ENCODE peak calls at places on chromosomes 13 and 19, in five cellular contexts. P is thoracic aorta, E is suprapubic skin, N is heart right ventricle, B is AG04450. L is an unnamed sample.
A peak's percentile ranks its signal among the peaks of the same experiment; 100 is the strongest.

GRCh38 chr19:45498411-45499195 is at the start of gene PPM1N:
- DNase-seq in E (no peak), B (no peak), P (no peak), N (no peak), L (peak; percentile 44)

GRCh38 chr19:12872941-12873890 is 8.0 kb downstream of the DNASE2 start:
- DNase-seq in B (no peak), P (no peak), N (no peak), E (peak; percentile 82), L (peak; percentile 67)

GRCh38 chr13:52846567-52847321 is 1.7 kb downstream of the PCDH8 start:
- DNase-seq in N (peak; percentile 62), E (no peak), P (no peak), B (no peak), L (no peak)

GRCh38 chr13:103046676-103047075 is 19.5 kb downstream of the SLC10A2 start:
- DNase-seq in B (no peak), P (no peak), E (no peak), N (no peak), L (no peak)

GRCh38 chr19:17370026-17370587 is 7.0 kb downstream of the PLVAP start:
- DNase-seq in B (peak; percentile 32), P (no peak), N (no peak), E (no peak), L (no peak)

GRCh38 chr19:45467115-45467455 is 711 bp upstream of the FOSB start:
- DNase-seq in P (no peak), B (no peak), E (no peak), N (no peak), L (no peak)

GRCh38 chr19:18431351-18432197 is 6.4 kb downstream of the ISYNA1 start:
- DNase-seq in N (peak; percentile 17), B (no peak), E (no peak), P (no peak), L (no peak)

GRCh38 chr19:41420101-41420880 is 6.9 kb downstream of the B3GNT8 start:
- DNase-seq in N (no peak), P (no peak), B (no peak), E (no peak), L (no peak)

GRCh38 chr13:99959538-99960230 is 11.9 kb downstream of the ZIC5 start:
- DNase-seq in P (no peak), E (no peak), N (no peak), B (no peak), L (no peak)

GRCh38 chr13:30319703-30320102 is 12.4 kb upstream of the KATNAL1 start:
- DNase-seq in B (no peak), N (no peak), P (no peak), E (no peak), L (no peak)

GRCh38 chr13:26629260-26629659 is 71.8 kb downstream of the WASF3 start:
- DNase-seq in P (no peak), N (no peak), E (no peak), B (no peak), L (no peak)
- TF ChIP-seq CTCF in P (no peak), N (no peak), E (no peak), B (peak; percentile 6), L (no peak)

GRCh38 chr19:47376589-47377144 is 27.6 kb downstream of the DHX34 start:
- DNase-seq in B (no peak), E (no peak), N (no peak), P (no peak), L (no peak)
- H3K9me3 ChIP-seq in B (no peaks in the 10 kb centered on the region), E (no peaks in the 10 kb centered on the region), N (no peaks in the 10 kb centered on the region), P (no peaks in the 10 kb centered on the region), L (no peaks in the 10 kb centered on the region)

GRCh38 chr19:29528946-29529645 is 3.3 kb downstream of the VSTM2B start:
- DNase-seq in P (no peak), E (no peak), B (no peak), N (no peak), L (no peak)
- H3K27me3 ChIP-seq in P (no peaks in the 10 kb centered on the region), E (peaks cover 94% of the 10 kb centered on the region), B (peaks cover 47% of the 10 kb centered on the region), N (peaks cover 100% of the 10 kb centered on the region), L (peaks cover 83% of the 10 kb centered on the region)

GRCh38 chr13:110815471-110816204 is 99.2 kb downstream of the ANKRD10 start:
- DNase-seq in N (no peak), E (no peak), P (no peak), B (no peak), L (no peak)

GRCh38 chr13:110812869-110813645 is 99.6 kb downstream of the ING1 start:
- DNase-seq in N (no peak), E (no peak), P (no peak), B (no peak), L (no peak)

GRCh38 chr13:110812111-110812868 is 98.8 kb downstream of the ING1 start:
- DNase-seq in N (no peak), B (no peak), E (no peak), P (no peak), L (no peak)

GRCh38 chr13:110811751-110812110 is 98.2 kb downstream of the ING1 start:
- DNase-seq in B (no peak), N (no peak), E (no peak), P (no peak), L (no peak)

DNA sequence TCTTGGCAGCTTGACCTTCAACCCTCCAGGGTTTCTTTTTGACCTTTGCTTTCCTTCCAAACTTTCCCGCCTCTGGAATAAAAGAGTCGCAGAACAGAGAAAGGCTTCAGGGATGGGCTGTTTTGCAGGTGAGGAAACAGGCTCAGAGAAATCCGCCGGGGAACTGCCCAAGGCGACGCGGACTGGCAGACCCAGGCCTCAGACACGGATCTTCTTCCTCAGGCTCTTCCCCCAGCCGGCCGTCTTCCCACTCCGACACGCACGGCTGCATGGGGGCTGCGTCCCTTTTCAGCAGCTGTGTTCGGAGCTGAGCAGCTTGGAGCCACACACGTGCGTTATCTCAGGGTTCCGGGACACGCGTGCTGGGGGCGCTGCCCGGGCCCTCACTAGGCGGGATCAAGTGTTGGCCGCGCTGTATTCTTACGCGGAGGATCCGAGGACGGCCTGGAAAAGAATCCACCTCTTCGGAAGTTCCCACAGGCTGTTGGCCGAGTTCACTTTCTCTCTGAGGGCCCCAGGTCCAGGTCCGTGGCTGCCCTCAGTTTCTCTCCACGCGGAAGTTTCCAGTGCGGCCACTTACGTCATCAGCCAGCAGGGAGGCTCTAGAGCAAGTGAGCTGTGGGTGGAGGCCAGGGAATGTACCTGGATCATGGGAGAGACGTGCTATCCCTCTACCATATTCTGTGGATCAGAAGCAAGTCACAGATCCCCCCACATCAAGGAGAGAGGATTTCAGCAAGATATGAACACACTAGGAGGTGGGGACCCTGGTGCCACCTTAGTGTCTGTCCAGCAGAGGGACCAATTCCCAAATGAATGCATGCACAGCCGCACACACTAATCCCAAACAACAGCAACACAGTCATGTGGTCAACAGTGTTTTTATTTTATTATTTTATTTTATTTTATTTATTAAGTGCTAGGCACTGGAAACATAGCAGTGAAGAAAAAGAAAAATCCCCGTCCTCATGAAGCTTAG is 100.4 kb downstream of the ING1 start:
- DNase-seq in P (no peak), B (no peak), N (no peak), E (no peak), L (no peak)
- TF ChIP-seq CTCF in P (no peak), B (no peak), N (no peak), E (no peak), L (no peak)

DNA sequence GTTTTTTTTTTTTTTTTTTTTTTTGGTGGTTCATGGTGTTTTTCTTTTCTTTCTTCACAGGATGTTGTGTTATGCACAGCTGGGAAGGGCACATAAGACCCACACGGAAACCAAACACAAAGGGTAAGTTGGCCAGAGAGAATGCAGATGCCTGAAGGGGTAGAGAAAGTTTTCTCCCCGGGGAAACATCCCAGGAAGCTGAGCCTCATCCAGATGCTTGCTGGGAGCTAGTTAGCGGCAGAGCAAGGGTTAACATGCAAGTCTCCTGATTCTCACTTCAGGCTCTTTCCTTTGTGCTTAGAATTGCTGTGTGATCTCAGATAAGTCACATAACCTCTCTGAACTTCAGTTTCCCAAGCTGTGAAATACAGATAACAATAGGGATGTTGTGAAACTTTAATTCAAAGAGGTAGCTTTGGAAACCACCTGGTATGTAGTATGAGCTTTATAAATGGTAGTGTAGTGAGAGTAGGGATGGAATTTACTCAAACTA is 3.1 kb downstream of the ADGRE1 start:
- DNase-seq in E (no peak), P (no peak), B (no peak), N (no peak), L (peak; percentile 17)
- H3K9me3 ChIP-seq in E (peaks cover 5% of the 10 kb centered on the region), P (no peaks in the 10 kb centered on the region), B (peaks cover 24% of the 10 kb centered on the region), N (peaks cover 4% of the 10 kb centered on the region), L (peaks cover 9% of the 10 kb centered on the region)

GRCh38 chr19:50817941-50818858 is 5.4 kb downstream of the KLK1 start:
- DNase-seq in B (no peak), E (no peak), P (no peak), N (peak; percentile 48), L (no peak)

GRCh38 chr19:50820549-50821247 is 2.9 kb downstream of the KLK1 start:
- DNase-seq in P (no peak), N (no peak), B (no peak), E (no peak), L (no peak)

GRCh38 chr19:50820086-50820485 is 3.5 kb downstream of the KLK1 start:
- DNase-seq in E (no peak), B (no peak), N (no peak), P (no peak), L (no peak)

GRCh38 chr19:50819636-50820035 is 4.0 kb downstream of the KLK1 start:
- DNase-seq in P (no peak), N (no peak), B (no peak), E (no peak), L (no peak)

GRCh38 chr19:50818859-50819472 is 4.6 kb downstream of the KLK1 start:
- DNase-seq in P (no peak), N (no peak), B (no peak), E (no peak), L (no peak)
- H3K27me3 ChIP-seq in P (no peaks in the 10 kb centered on the region), N (peaks cover 87% of the 10 kb centered on the region), B (peaks cover 40% of the 10 kb centered on the region), E (peaks cover 76% of the 10 kb centered on the region), L (peaks cover 55% of the 10 kb centered on the region)